ENCODE peak calls at places on chromosomes 6 and 20, in eight cellular contexts. O, F, I, D, V, R, U and L are unnamed samples.

GRCh38 chr6:13147396-13148181 is 180.7 kb downstream of the TBC1D7 start:
- DNase-seq in O (no peak), F (no peak), I (no peak), D (no peak), V (no peak), R (no peak), U (no peak), L (no peak)

GRCh38 chr6:101722481-101722880 is 329.0 kb downstream of the GRIK2 start:
- DNase-seq in O (no peak), F (no peak), I (no peak), D (no peak), V (no peak), R (no peak), U (no peak), L (no peak)

GRCh38 chr20:17225891-17226409 is 890 bp upstream of the PCSK2 start:
- DNase-seq in O (no peak), F (no peak), I (no peak), D (no peak), V (no peak), R (no peak), U (no peak), L (peak)

GRCh38 chr6:50543666-50544065 is 169.7 kb upstream of the TFAP2D start:
- DNase-seq in O (no peak), F (no peak), I (no peak), D (no peak), V (no peak), R (no peak), U (no peak), L (no peak)

GRCh38 chr6:51640016-51640415 is 447.4 kb downstream of the PKHD1 start:
- DNase-seq in O (no peak), F (no peak), I (no peak), D (no peak), V (no peak), R (no peak), U (no peak), L (no peak)

GRCh38 chr6:77292564-77293546 is 170.4 kb downstream of the HTR1B start:
- DNase-seq in O (no peak), F (no peak), I (no peak), D (peak), V (peak), R (no peak), U (peak), L (no peak)

GRCh38 chr6:140319209-140319608 is 944.8 kb upstream of the CITED2 start:
- DNase-seq in O (peak), F (no peak), I (no peak), D (no peak), V (no peak), R (no peak), U (no peak), L (no peak)

GRCh38 chr20:36017034-36017951 is 48.9 kb downstream of the CNBD2 start:
- DNase-seq in O (no peak), F (no peak), I (peak), D (peak), V (peak), R (no peak), U (no peak), L (no peak)

GRCh38 chr20:17652411-17652810 is 29.6 kb downstream of the RRBP1 start:
- DNase-seq in O (no peak), F (no peak), I (no peak), D (no peak), V (no peak), R (no peak), U (no peak), L (no peak)

GRCh38 chr20:57587278-57587988 is 26.5 kb downstream of the PCK1 start:
- DNase-seq in O (no peak), F (no peak), I (no peak), D (no peak), V (no peak), R (no peak), U (no peak), L (no peak)

GRCh38 chr6:148342146-148343027 is at the start of gene SASH1:
- DNase-seq in O (no peak), F (peak), I (peak), D (peak), V (peak), R (peak), U (peak), L (peak)

GRCh38 chr6:75752365-75752764 is 3.3 kb downstream of the MYO6 start:
- DNase-seq in O (no peak), F (no peak), I (no peak), D (no peak), V (no peak), R (no peak), U (no peak), L (no peak)

GRCh38 chr20:4038676-4039075 is 23.3 kb upstream of the RNF24 start:
- DNase-seq in O (no peak), F (no peak), I (no peak), D (no peak), V (no peak), R (no peak), U (no peak), L (no peak)

GRCh38 chr6:12572884-12573824 is 143.4 kb upstream of the PHACTR1 start:
- DNase-seq in O (no peak), F (no peak), I (peak), D (peak), V (no peak), R (no peak), U (peak), L (no peak)

GRCh38 chr6:19535351-19535750 is 301.8 kb upstream of the ID4 start:
- DNase-seq in O (no peak), F (no peak), I (no peak), D (no peak), V (no peak), R (no peak), U (no peak), L (no peak)

GRCh38 chr20:62186887-62187866 is 4.3 kb downstream of the MTG2 start:
- DNase-seq in O (no peak), F (no peak), I (no peak), D (peak), V (no peak), R (no peak), U (no peak), L (no peak)

GRCh38 chr20:56417402-56417801 is 5.3 kb downstream of the CASS4 start:
- DNase-seq in O (no peak), F (no peak), I (no peak), D (no peak), V (no peak), R (no peak), U (no peak), L (no peak)

GRCh38 chr20:10034717-10035571 is at the start of gene ANKEF1:
- DNase-seq in O (peak), F (peak), I (peak), D (peak), V (no peak), R (no peak), U (peak), L (peak)

GRCh38 chr20:20519269-20519668 is 151.4 kb downstream of the INSM1 start:
- DNase-seq in O (no peak), F (no peak), I (no peak), D (no peak), V (no peak), R (no peak), U (no peak), L (no peak)

GRCh38 chr6:110541701-110542309 is 65.4 kb upstream of the SLC22A16 start:
- DNase-seq in O (no peak), F (no peak), I (no peak), D (no peak), V (no peak), R (peak), U (no peak), L (no peak)

GRCh38 chr20:33915726-33916331 is 77.9 kb upstream of the RALY start:
- DNase-seq in O (peak), F (peak), I (peak), D (no peak), V (no peak), R (no peak), U (no peak), L (peak)

GRCh38 chr20:31869942-31870702 is at the start of the genes DUSP15 and TTLL9:
- DNase-seq in O (no peak), F (no peak), I (peak), D (no peak), V (no peak), R (peak), U (no peak), L (peak)

GRCh38 chr6:101429291-101429690 is 35.8 kb downstream of the GRIK2 start:
- DNase-seq in O (no peak), F (no peak), I (no peak), D (no peak), V (no peak), R (no peak), U (no peak), L (no peak)

GRCh38 chr6:31901415-31901952 is 402 bp downstream of the ZBTB12 start:
- DNase-seq in O (peak), F (peak), I (peak), D (no peak), V (no peak), R (peak), U (peak), L (peak)

GRCh38 chr6:160116411-160116810 is 5.2 kb upstream of the SLC22A1 start:
- DNase-seq in O (no peak), F (no peak), I (no peak), D (no peak), V (no peak), R (no peak), U (no peak), L (no peak)